ENCODE peak calls at places on chromosomes 12 and 14, in five cellular contexts. One of them, this sample, is unnamed.

GRCh38 chr12:27112891-27113290 is 30.5 kb upstream of the C12orf71 start:
- DNase-seq in mesenchymal stem cell: no peak
- DNase-seq in HepG2: no peak
- DNase-seq in IMR-90: no peak
- DNase-seq in astrocyte: no peak
- DNase-seq in this sample: no peak

GRCh38 chr12:67710582-67710981 is 62.0 kb downstream of the DYRK2 start:
- DNase-seq in astrocyte: peak; percentile 22
- DNase-seq in HepG2: peak; percentile 67
- DNase-seq in IMR-90: peak; percentile 62
- DNase-seq in mesenchymal stem cell: peak; percentile 66
- DNase-seq in this sample: peak; percentile 92

GRCh38 chr12:112151766-112152541 is 26.6 kb downstream of the TRAFD1 start:
- DNase-seq in astrocyte: no peak
- DNase-seq in HepG2: no peak
- DNase-seq in IMR-90: no peak
- DNase-seq in mesenchymal stem cell: no peak
- DNase-seq in this sample: no peak

GRCh38 chr12:68454855-68455254 is 122.7 kb upstream of the MDM1 start:
- DNase-seq in IMR-90: no peak
- DNase-seq in astrocyte: no peak
- DNase-seq in mesenchymal stem cell: no peak
- DNase-seq in HepG2: no peak
- DNase-seq in this sample: no peak

GRCh38 chr14:75497701-75498100 is 24.6 kb upstream of the BATF start:
- DNase-seq in mesenchymal stem cell: no peak
- DNase-seq in IMR-90: no peak
- DNase-seq in HepG2: no peak
- DNase-seq in astrocyte: no peak
- DNase-seq in this sample: no peak

GRCh38 chr14:52695481-52696091 is at the start of gene ERO1A:
- DNase-seq in IMR-90: peak; percentile 83
- DNase-seq in astrocyte: peak; percentile 73
- DNase-seq in HepG2: peak; percentile 50
- DNase-seq in mesenchymal stem cell: peak; percentile 85
- DNase-seq in this sample: peak; percentile 83

GRCh38 chr14:36665887-36666415 is 4.3 kb downstream of the PAX9 start:
- DNase-seq in IMR-90: no peak
- DNase-seq in astrocyte: no peak
- DNase-seq in mesenchymal stem cell: no peak
- DNase-seq in HepG2: no peak
- DNase-seq in this sample: no peak

GRCh38 chr14:75514673-75515630 is 7.3 kb upstream of the BATF start:
- DNase-seq in mesenchymal stem cell: no peak
- DNase-seq in IMR-90: peak; percentile 15
- DNase-seq in HepG2: no peak
- DNase-seq in astrocyte: no peak
- DNase-seq in this sample: no peak

GRCh38 chr12:12138203-12139154 is 67.7 kb downstream of the BCL2L14 start:
- DNase-seq in IMR-90: no peak
- DNase-seq in HepG2: no peak
- DNase-seq in mesenchymal stem cell: no peak
- DNase-seq in astrocyte: no peak
- DNase-seq in this sample: no peak

GRCh38 chr12:125092872-125093680 is 27.8 kb downstream of the AACS start:
- DNase-seq in mesenchymal stem cell: no peak
- DNase-seq in astrocyte: peak; percentile 41
- DNase-seq in IMR-90: peak; percentile 66
- DNase-seq in HepG2: peak; percentile 92
- DNase-seq in this sample: peak; percentile 77

DNA sequence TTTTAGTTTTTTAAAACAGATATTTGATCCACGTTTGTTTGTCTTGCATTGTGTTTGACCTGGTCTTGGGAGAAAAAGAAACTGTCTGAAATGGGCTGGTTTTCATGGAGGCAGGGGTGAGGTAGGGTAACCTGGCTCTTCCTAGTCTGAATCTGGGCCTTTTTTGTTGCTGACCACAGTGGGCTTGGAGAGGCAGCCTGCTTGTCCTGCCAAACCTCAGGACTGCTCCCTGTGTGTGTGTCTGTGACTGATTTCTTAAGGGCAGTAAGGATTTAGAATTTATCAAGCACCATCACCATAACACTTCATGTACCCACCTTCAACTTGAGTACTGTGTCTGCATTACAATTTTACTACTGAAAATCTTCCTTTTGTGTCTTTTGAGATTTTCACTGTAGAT is 28.5 kb downstream of the DAAM1 start:
- DNase-seq in HepG2: no peak
- DNase-seq in astrocyte: peak; percentile 45
- DNase-seq in IMR-90: no peak
- DNase-seq in mesenchymal stem cell: no peak
- DNase-seq in this sample: no peak
- H3K4me1 ChIP-seq in HepG2: peaks cover 65% of the 10 kb centered on the region
- H3K4me1 ChIP-seq in astrocyte: peaks cover 5% of the 10 kb centered on the region
- H3K4me1 ChIP-seq in IMR-90: peaks cover 8% of the 10 kb centered on the region
- H3K4me1 ChIP-seq in mesenchymal stem cell: no peaks in the 10 kb centered on the region
- H3K4me1 ChIP-seq in this sample: no peaks in the 10 kb centered on the region

GRCh38 chr12:38541849-38542248 is 225.3 kb downstream of the ALG10B start:
- DNase-seq in IMR-90: no peak
- DNase-seq in mesenchymal stem cell: no peak
- DNase-seq in HepG2: no peak
- DNase-seq in astrocyte: no peak
- DNase-seq in this sample: no peak

GRCh38 chr12:38543151-38543550 is 226.6 kb downstream of the ALG10B start:
- DNase-seq in HepG2: no peak
- DNase-seq in IMR-90: no peak
- DNase-seq in astrocyte: no peak
- DNase-seq in mesenchymal stem cell: no peak
- DNase-seq in this sample: no peak

GRCh38 chr12:38540156-38540555 is 223.6 kb downstream of the ALG10B start:
- DNase-seq in IMR-90: no peak
- DNase-seq in astrocyte: no peak
- DNase-seq in mesenchymal stem cell: no peak
- DNase-seq in HepG2: no peak
- DNase-seq in this sample: no peak

GRCh38 chr12:38547586-38547985 is 231.0 kb downstream of the ALG10B start:
- DNase-seq in mesenchymal stem cell: no peak
- DNase-seq in IMR-90: no peak
- DNase-seq in HepG2: no peak
- DNase-seq in astrocyte: no peak
- DNase-seq in this sample: no peak

GRCh38 chr12:38544357-38545066 is 227.9 kb downstream of the ALG10B start:
- DNase-seq in HepG2: no peak
- DNase-seq in astrocyte: no peak
- DNase-seq in mesenchymal stem cell: no peak
- DNase-seq in IMR-90: no peak
- DNase-seq in this sample: no peak
- H3K9ac ChIP-seq in HepG2: no peak overlapping the region
- H3K9ac ChIP-seq in astrocyte: no peak overlapping the region
- H3K9ac ChIP-seq in mesenchymal stem cell: no peak overlapping the region
- H3K9ac ChIP-seq in IMR-90: no peak overlapping the region
- H3K9ac ChIP-seq in this sample: no peak overlapping the region

GRCh38 chr14:68943107-68943506 is 36.0 kb downstream of the ACTN1 start:
- DNase-seq in IMR-90: peak; percentile 38
- DNase-seq in HepG2: no peak
- DNase-seq in mesenchymal stem cell: no peak
- DNase-seq in astrocyte: no peak
- DNase-seq in this sample: no peak
- H3K4me1 ChIP-seq in IMR-90: peaks cover 75% of the 10 kb centered on the region
- H3K4me1 ChIP-seq in HepG2: peaks cover 96% of the 10 kb centered on the region
- H3K4me1 ChIP-seq in mesenchymal stem cell: peaks cover 69% of the 10 kb centered on the region
- H3K4me1 ChIP-seq in astrocyte: peaks cover 96% of the 10 kb centered on the region
- H3K4me1 ChIP-seq in this sample: peaks cover 44% of the 10 kb centered on the region

DNA sequence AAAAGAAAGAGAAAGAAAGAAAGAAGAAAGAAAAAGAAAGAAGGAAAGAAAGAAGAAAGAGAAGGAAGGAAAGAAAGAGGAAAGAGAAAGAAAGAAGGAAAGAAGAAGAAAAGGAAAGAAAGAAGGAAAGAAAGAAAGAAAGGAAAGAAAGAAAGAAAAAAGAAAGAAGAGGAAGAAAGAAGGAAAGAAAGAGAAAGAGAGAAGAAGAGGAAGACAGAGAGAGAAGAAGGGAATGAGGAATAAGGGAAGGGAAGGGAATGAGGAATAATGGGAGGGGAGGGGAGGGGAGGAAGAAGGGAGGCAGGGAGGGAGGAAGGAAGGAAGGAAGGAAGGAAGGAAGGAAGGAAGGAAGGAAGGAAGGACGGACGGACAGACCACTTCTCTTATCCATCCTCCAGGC is 246.9 kb downstream of the ADAMTS20 start:
- DNase-seq in mesenchymal stem cell: no peak
- DNase-seq in IMR-90: no peak
- DNase-seq in astrocyte: no peak
- DNase-seq in HepG2: no peak
- DNase-seq in this sample: no peak
- H3K9ac ChIP-seq in mesenchymal stem cell: no peak overlapping the region
- H3K9ac ChIP-seq in IMR-90: no peak overlapping the region
- H3K9ac ChIP-seq in astrocyte: no peak overlapping the region
- H3K9ac ChIP-seq in HepG2: no peak overlapping the region
- H3K9ac ChIP-seq in this sample: no peak overlapping the region

DNA sequence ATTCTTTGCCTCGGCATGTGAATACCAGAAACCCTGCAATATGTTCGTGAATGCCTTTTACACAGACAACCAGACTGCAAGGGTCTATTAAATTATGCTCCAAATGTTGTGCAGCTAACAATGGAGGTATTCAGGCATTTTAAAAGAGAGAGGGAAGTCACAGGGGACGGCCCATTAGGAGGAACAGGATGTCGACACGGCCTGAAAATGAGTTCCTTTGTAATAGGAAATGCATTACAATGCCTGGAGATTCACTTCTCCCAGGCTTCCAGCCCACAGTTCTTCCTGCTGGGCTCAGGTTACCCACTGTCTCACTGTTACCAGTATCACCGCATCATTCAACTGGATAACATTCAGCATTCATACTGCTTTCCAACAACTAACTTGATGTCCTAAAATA is 2.5 kb downstream of the DUSP6 start:
- DNase-seq in mesenchymal stem cell: peak; percentile 56
- DNase-seq in astrocyte: peak; percentile 76
- DNase-seq in IMR-90: peak; percentile 81
- DNase-seq in HepG2: no peak
- DNase-seq in this sample: peak; percentile 39
- H3K4me1 ChIP-seq in mesenchymal stem cell: peaks cover 12% of the 10 kb centered on the region
- H3K4me1 ChIP-seq in astrocyte: peaks cover 50% of the 10 kb centered on the region
- H3K4me1 ChIP-seq in IMR-90: peaks cover 9% of the 10 kb centered on the region
- H3K4me1 ChIP-seq in HepG2: peaks cover 48% of the 10 kb centered on the region
- H3K4me1 ChIP-seq in this sample: peaks cover 10% of the 10 kb centered on the region

GRCh38 chr12:646303-647038 is 16.8 kb downstream of the NINJ2 start:
- DNase-seq in astrocyte: no peak
- DNase-seq in mesenchymal stem cell: no peak
- DNase-seq in IMR-90: no peak
- DNase-seq in HepG2: peak; percentile 95
- DNase-seq in this sample: peak; percentile 34

GRCh38 chr12:644293-644639 is 19.0 kb downstream of the NINJ2 start:
- DNase-seq in mesenchymal stem cell: no peak
- DNase-seq in HepG2: no peak
- DNase-seq in astrocyte: no peak
- DNase-seq in IMR-90: no peak
- DNase-seq in this sample: no peak

GRCh38 chr12:644818-645552 is 18.3 kb downstream of the NINJ2 start:
- DNase-seq in mesenchymal stem cell: no peak
- DNase-seq in HepG2: no peak
- DNase-seq in IMR-90: no peak
- DNase-seq in astrocyte: peak; percentile 56
- DNase-seq in this sample: no peak

GRCh38 chr12:647039-647712 is 16.1 kb downstream of the NINJ2 start:
- DNase-seq in HepG2: no peak
- DNase-seq in IMR-90: no peak
- DNase-seq in mesenchymal stem cell: no peak
- DNase-seq in astrocyte: no peak
- DNase-seq in this sample: no peak

DNA sequence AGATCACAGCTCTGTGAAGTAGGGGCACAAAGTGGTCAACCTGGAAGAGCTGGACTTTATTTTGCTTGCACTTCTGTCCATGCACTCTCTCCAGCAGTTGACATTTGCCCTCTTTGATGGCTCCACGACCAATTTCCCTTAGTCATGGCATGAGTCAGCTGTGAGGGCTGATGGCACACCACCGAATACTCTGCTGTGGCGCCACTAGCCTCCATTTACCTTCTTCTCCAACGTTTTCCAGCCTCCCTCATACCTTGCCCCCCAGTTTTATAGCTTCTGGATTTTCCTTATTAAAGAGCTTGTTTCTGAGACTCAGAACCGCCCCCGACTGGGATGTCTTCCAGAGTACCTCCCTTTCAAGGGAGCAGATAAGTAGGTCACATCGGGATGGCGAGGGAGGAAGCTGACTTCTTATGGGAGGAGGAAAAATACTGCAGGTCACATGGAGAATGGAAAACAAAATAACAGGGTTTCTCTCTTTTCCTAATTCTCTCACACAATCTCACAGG is 17.6 kb downstream of the NINJ2 start:
- DNase-seq in astrocyte: peak; percentile 50
- DNase-seq in HepG2: peak; percentile 79
- DNase-seq in mesenchymal stem cell: peak; percentile 77
- DNase-seq in IMR-90: peak; percentile 62
- DNase-seq in this sample: no peak
- H3K9ac ChIP-seq in astrocyte: no peak overlapping the region
- H3K9ac ChIP-seq in HepG2: peak overlapping the region; percentile 67
- H3K9ac ChIP-seq in mesenchymal stem cell: peak overlapping the region; percentile 66
- H3K9ac ChIP-seq in IMR-90: no peak overlapping the region
- H3K9ac ChIP-seq in this sample: no peak overlapping the region

GRCh38 chr12:131907379-131908081 is 13.1 kb downstream of the ULK1 start:
- DNase-seq in mesenchymal stem cell: no peak
- DNase-seq in astrocyte: no peak
- DNase-seq in HepG2: no peak
- DNase-seq in IMR-90: no peak
- DNase-seq in this sample: no peak

GRCh38 chr12:131903270-131904255 is 9.1 kb downstream of the ULK1 start:
- DNase-seq in HepG2: no peak
- DNase-seq in astrocyte: no peak
- DNase-seq in IMR-90: no peak
- DNase-seq in mesenchymal stem cell: no peak
- DNase-seq in this sample: no peak

GRCh38 chr12:131905081-131905639 is 10.7 kb downstream of the ULK1 start:
- DNase-seq in HepG2: no peak
- DNase-seq in IMR-90: no peak
- DNase-seq in astrocyte: no peak
- DNase-seq in mesenchymal stem cell: no peak
- DNase-seq in this sample: no peak

GRCh38 chr12:131904346-131904745 is 9.9 kb downstream of the ULK1 start:
- DNase-seq in IMR-90: no peak
- DNase-seq in mesenchymal stem cell: no peak
- DNase-seq in astrocyte: no peak
- DNase-seq in HepG2: no peak
- DNase-seq in this sample: no peak

DNA sequence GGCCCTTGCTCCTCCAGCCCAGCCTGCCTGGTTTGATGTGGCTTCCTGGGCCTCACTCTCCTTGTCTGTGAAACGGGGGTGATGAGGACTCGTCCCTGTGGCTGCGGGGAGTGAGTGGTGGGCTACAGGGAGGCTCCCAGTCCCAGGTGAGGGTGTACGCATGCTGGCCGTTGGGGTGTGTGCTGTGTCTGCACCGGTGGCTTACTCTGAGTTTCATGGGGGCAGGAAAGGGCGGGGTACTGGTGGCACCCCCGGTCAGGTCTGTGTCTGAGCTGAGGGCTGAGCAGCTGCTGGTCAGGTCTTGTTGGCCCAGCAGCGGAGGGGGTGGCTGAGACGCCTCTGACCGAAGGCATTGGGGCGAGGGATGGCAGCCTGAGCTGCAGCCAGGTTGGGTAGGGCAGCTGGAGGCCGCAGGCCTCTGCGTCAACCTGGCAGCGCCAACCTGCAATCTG is 11.2 kb downstream of the ULK1 start:
- DNase-seq in mesenchymal stem cell: no peak
- DNase-seq in HepG2: no peak
- DNase-seq in IMR-90: no peak
- DNase-seq in astrocyte: no peak
- DNase-seq in this sample: no peak
- H3K4me1 ChIP-seq in mesenchymal stem cell: peaks cover 22% of the 10 kb centered on the region
- H3K4me1 ChIP-seq in HepG2: no peaks in the 10 kb centered on the region
- H3K4me1 ChIP-seq in IMR-90: no peaks in the 10 kb centered on the region
- H3K4me1 ChIP-seq in astrocyte: peaks cover 3% of the 10 kb centered on the region
- H3K4me1 ChIP-seq in this sample: no peaks in the 10 kb centered on the region